ENCODE peak calls at places on chromosomes 5 and 9, in nine cellular contexts. O is heart left ventricle, S is body of pancreas, H is adrenal gland, I is HCT116, T is suprapubic skin, B is stomach, N is GM12878, V is ovary. W is an unnamed sample. For H3K36me3, the result is how much of the 10 kb centered on the place peaks cover.

GRCh38 chr5:160419458-160420330 is 813 bp upstream of the SLU7 start:
- DNase-seq in O (no peak), S (no peak), H (no peak), I (no peak), T (no peak), B (no peak), N (no peak), V (no peak), W (no peak)

GRCh38 chr5:52786937-52787599 is 648 bp upstream of the ITGA1 start:
- DNase-seq in O (no peak), S (peak), H (peak), I (peak), T (no peak), B (peak), N (no peak), V (no peak), W (no peak)

GRCh38 chr9:37036237-37037136 is 2.4 kb upstream of the PAX5 start:
- DNase-seq in O (no peak), S (peak), H (peak), I (no peak), T (peak), B (peak), N (no peak), V (peak), W (peak)

GRCh38 chr9:119322137-119322695 is 47.0 kb downstream of the BRINP1 start:
- DNase-seq in O (peak), S (no peak), H (peak), I (no peak), T (no peak), B (no peak), N (no peak), V (peak), W (peak)

GRCh38 chr5:74833537-74834266 is 32.5 kb downstream of the FAM169A start:
- DNase-seq in O (no peak), S (peak), H (no peak), I (no peak), T (no peak), B (no peak), N (no peak), V (no peak), W (no peak)

GRCh38 chr5:67028371-67028770 is 168.2 kb downstream of the CD180 start:
- DNase-seq in O (no peak), S (no peak), H (no peak), I (no peak), T (no peak), B (no peak), N (no peak), V (no peak), W (no peak)

GRCh38 chr5:152106571-152106970 is 181.9 kb upstream of the GLRA1 start:
- DNase-seq in O (no peak), S (no peak), H (no peak), I (no peak), T (no peak), B (no peak), N (no peak), V (no peak), W (no peak)

GRCh38 chr9:114121445-114122151 is 22.5 kb upstream of the KIF12 start:
- DNase-seq in O (no peak), S (no peak), H (no peak), I (no peak), T (no peak), B (no peak), N (no peak), V (no peak), W (no peak)

GRCh38 chr9:107782789-107783188 is 293.2 kb upstream of the KLF4 start:
- DNase-seq in O (no peak), S (no peak), H (no peak), I (no peak), T (no peak), B (no peak), N (no peak), V (no peak), W (no peak)

GRCh38 chr5:140262839-140263238 is 40.1 kb downstream of the PFDN1 start:
- DNase-seq in O (no peak), S (no peak), H (no peak), I (no peak), T (no peak), B (no peak), N (no peak), V (no peak), W (no peak)

GRCh38 chr9:109817846-109818472 is 38.0 kb downstream of the PALM2AKAP2 start:
- DNase-seq in O (no peak), S (peak), H (peak), I (peak), T (peak), B (peak), N (peak), V (no peak), W (peak)

GRCh38 chr5:144040615-144041394 is 129.7 kb downstream of the YIPF5 start:
- DNase-seq in O (no peak), S (no peak), H (no peak), I (no peak), T (no peak), B (no peak), N (no peak), V (no peak), W (no peak)

GRCh38 chr9:7153134-7153533 is 395.4 kb downstream of the KDM4C start:
- DNase-seq in O (no peak), S (no peak), H (no peak), I (no peak), T (no peak), B (no peak), N (no peak), V (no peak), W (no peak)

GRCh38 chr9:110015759-110016158 is 192.2 kb downstream of the C9orf152 start:
- DNase-seq in O (no peak), S (no peak), H (no peak), I (peak), T (no peak), B (no peak), N (no peak), V (no peak), W (no peak)

GRCh38 chr5:154221371-154221896 is 30.9 kb downstream of the GALNT10 start:
- DNase-seq in O (no peak), S (no peak), H (peak), I (peak), T (no peak), B (no peak), N (no peak), V (no peak), W (no peak)

GRCh38 chr5:174665347-174665746 is 59.0 kb upstream of the MSX2 start:
- DNase-seq in O (no peak), S (no peak), H (no peak), I (no peak), T (no peak), B (no peak), N (no peak), V (no peak), W (no peak)

GRCh38 chr5:78133423-78133822 is 161.1 kb downstream of the AP3B1 start:
- DNase-seq in O (no peak), S (no peak), H (no peak), I (no peak), T (no peak), B (no peak), N (no peak), V (no peak), W (no peak)

GRCh38 chr9:107733530-107733907 is 243.9 kb upstream of the KLF4 start:
- DNase-seq in O (no peak), S (peak), H (peak), I (no peak), T (peak), B (peak), N (no peak), V (peak), W (peak)

GRCh38 chr5:2158767-2159166 is 276.0 kb upstream of the IRX4 start:
- DNase-seq in O (no peak), S (no peak), H (no peak), I (no peak), T (peak), B (no peak), N (no peak), V (no peak), W (no peak)

GRCh38 chr5:5080790-5081189 is 59.3 kb upstream of the ADAMTS16 start:
- DNase-seq in O (no peak), S (no peak), H (no peak), I (no peak), T (no peak), B (no peak), N (no peak), V (no peak), W (no peak)

DNA sequence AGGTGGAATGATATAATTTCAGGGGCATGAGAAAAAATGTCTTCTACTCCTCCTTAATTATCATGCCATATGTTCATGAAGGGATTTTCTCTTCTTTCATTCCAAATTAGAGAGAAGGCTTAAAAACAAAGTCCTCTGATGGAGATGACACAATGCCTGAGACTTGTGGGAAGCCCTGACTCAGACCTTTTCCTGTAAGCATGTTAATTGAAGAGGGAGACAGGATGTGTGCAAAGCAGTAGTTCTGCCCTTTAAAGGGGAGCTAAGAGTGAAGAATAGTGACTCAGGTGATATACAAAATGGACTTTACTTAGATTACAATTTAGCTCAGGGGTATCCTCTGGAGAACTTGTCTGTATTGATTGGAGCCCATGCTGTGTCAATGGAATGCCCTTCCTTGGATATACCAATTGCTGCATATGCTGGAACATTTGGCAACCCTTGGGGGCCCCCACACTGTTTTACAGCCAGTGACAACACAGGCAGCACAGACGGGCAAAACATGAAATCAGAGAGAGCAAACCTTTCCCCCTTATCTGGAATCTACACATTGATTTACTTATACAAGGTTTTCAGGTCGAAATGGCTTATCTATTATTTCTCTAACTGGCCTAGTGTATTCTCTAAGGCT is 81.3 kb downstream of the IZUMO3 start:
- DNase-seq in O (no peak), S (no peak), H (no peak), I (no peak), T (no peak), B (no peak), N (no peak), V (no peak), W (no peak)
- H3K36me3 ChIP-seq in O (under half), S (under half), H (under half), I (under half), T (under half), B (under half), N (under half), V (under half), W (under half)

DNA sequence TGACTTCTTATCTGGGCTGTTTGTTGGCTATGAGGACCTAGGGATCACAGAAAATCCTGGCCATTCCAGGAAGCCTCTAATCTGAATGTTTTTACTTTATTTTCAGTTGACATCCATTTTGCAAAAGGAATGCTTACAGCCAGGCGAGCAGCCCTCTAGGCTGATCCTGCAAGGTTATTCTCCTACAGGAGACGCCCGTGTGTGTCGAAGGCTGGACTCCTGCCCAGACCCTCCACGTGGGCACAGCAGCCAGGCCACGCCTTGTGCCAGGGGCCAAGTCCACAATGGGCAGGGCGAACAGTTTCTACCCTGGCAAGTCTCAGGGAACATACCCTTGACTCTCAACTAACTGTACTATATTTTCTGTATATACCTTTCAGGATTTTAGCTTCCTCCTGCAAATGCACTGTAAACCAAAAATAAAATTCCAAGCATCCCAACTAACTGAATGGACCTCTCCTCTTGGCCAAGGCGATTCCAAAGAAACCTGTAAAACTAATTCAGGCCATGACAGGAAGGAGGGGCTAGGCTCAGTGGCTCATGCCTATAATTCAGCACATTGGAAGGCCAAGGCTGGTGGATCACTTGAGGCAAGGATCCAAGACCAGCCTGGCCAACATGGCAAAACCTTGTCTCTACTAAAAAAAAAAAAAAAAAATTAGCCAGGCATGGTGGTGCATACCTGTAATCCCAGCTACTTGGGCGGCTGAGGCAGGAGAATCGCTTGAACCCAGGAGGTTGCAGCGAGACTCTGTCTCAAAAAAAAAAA is 5.7 kb downstream of the CMBL start:
- DNase-seq in O (peak), S (peak), H (peak), I (no peak), T (no peak), B (peak), N (no peak), V (peak), W (peak)
- TF ChIP-seq POLR2A in O (no peak), S (peak), H (no peak), I (no peak), T (no peak), B (no peak), N (no peak), V (no peak), W (no peak)

GRCh38 chr5:18652404-18653215 is 1018.4 kb downstream of the TAF11L14 start:
- DNase-seq in O (no peak), S (no peak), H (no peak), I (no peak), T (no peak), B (no peak), N (no peak), V (no peak), W (no peak)
- H3K36me3 ChIP-seq in O (under half), S (under half), H (under half), I (under half), T (under half), B (under half), N (under half), V (under half), W (under half)

DNA sequence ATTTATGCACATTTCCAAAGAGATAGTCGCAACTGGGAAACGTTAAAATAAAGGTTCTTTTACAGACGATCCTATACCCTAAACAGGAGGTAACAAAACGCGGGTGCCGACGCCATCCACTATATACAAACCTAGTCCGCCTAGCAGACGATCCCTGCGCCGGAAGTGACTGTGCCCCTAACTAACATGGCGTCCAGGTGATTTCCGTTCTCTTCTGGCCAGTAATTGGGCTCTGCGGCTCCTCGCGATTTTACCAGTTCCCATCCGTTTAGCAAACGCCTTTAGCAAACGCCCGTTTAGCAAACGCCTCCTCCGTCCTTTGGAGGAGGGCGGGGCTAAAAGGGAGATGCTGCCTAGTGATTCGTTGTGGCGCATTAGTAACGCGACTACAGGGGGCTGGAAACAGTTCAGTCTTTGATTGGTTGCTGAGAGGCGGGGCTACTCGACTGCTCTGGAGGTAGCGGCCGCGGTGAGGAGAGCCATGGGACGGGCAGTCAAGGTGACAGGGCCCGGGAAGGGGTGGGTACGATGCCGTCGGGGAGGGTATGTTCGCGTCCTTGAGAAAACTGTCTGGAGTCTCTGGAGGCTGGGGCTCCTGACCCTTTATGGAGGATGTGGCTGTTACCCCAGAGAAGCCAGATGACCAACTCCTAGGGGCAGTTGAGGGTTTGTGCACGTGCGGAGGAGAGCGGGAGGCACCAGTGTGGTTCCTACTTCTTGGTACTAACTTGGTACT is at the start of gene LYRM7:
- DNase-seq in O (peak), S (peak), H (peak), I (peak), T (peak), B (peak), N (peak), V (peak), W (peak)
- TF ChIP-seq POLR2A in O (peak), S (peak), H (no peak), I (peak), T (peak), B (no peak), N (peak), V (peak), W (peak)

GRCh38 chr9:28583832-28584231 is 1010.6 kb upstream of the C9orf72 start:
- DNase-seq in O (no peak), S (no peak), H (no peak), I (no peak), T (no peak), B (no peak), N (no peak), V (no peak), W (no peak)

GRCh38 chr9:28584542-28584941 is 1011.3 kb upstream of the C9orf72 start:
- DNase-seq in O (no peak), S (no peak), H (no peak), I (no peak), T (no peak), B (no peak), N (no peak), V (no peak), W (no peak)

GRCh38 chr9:28587052-28587451 is 1013.8 kb upstream of the C9orf72 start:
- DNase-seq in O (no peak), S (no peak), H (no peak), I (no peak), T (no peak), B (no peak), N (no peak), V (no peak), W (no peak)
- H3K36me3 ChIP-seq in O (under half), S (under half), H (under half), I (under half), T (under half), B (under half), N (under half), V (under half), W (under half)

GRCh38 chr9:136944094-136944518 is 432 bp downstream of the FBXW5 start:
- DNase-seq in O (no peak), S (peak), H (no peak), I (no peak), T (no peak), B (peak), N (no peak), V (no peak), W (no peak)
- TF ChIP-seq POLR2A in O (no peak), S (no peak), H (no peak), I (no peak), T (no peak), B (no peak), N (no peak), V (no peak), W (no peak)

GRCh38 chr9:92983984-92984589 is 36.8 kb downstream of the FGD3 start:
- DNase-seq in O (no peak), S (no peak), H (no peak), I (peak), T (no peak), B (no peak), N (no peak), V (no peak), W (no peak)

GRCh38 chr9:92988215-92988731 is 41.0 kb downstream of the FGD3 start:
- DNase-seq in O (no peak), S (no peak), H (no peak), I (no peak), T (no peak), B (no peak), N (no peak), V (no peak), W (no peak)

GRCh38 chr9:92982130-92982529 is 34.8 kb downstream of the FGD3 start:
- DNase-seq in O (no peak), S (no peak), H (no peak), I (no peak), T (no peak), B (no peak), N (no peak), V (no peak), W (no peak)

GRCh38 chr9:92986175-92987110 is 39.1 kb downstream of the FGD3 start:
- DNase-seq in O (no peak), S (no peak), H (peak), I (no peak), T (no peak), B (no peak), N (no peak), V (no peak), W (peak)

DNA sequence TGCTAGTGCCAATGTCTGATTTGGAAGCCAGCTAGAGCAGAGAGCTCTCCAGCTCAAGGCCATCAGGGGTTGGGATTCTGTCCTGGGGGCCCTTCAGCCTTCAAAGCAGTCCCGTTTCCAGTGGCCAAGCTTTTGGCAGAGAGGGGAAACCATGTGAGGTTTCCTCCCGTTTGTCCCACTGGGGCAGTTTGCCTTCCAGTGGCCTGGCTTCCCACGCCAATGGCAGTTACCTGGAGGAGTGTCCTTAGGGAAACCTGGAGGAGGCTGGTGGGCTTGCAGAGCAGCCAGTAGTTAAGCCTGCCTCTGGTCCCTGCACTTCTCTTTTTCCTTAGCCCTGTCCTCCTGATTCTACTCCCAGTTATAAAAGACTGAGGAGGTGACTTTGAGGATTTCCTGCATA is 37.7 kb downstream of the FGD3 start:
- DNase-seq in O (no peak), S (no peak), H (no peak), I (no peak), T (no peak), B (no peak), N (no peak), V (no peak), W (no peak)
- H3K36me3 ChIP-seq in O (under half), S (under half), H (under half), I (under half), T (under half), B (under half), N (under half), V (under half), W (under half)

W was measured in testis.